ENCODE peak calls at places on chromosome X, in ten cellular contexts. H, I, R, Q, V, U, X, N, W and S are unnamed samples.

GRCh38 chrX:147476008-147476407 is 435.7 kb upstream of the FMR1 start:
- DNase-seq in R (no peak), U (no peak), N (no peak), I (no peak), V (peak), H (no peak), Q (no peak), X (no peak), W (no peak), S (no peak)

GRCh38 chrX:95823796-95824195 is 860.8 kb upstream of the DIAPH2 start:
- DNase-seq in R (no peak), I (no peak), X (no peak), Q (no peak), N (no peak), V (no peak), H (no peak), W (no peak), U (no peak), S (no peak)

GRCh38 chrX:125132274-125132673 is 187.4 kb upstream of the TEX13C start:
- DNase-seq in W (no peak), H (no peak), X (no peak), V (peak), R (no peak), I (no peak), Q (no peak), N (no peak), U (peak), S (no peak)

GRCh38 chrX:49258749-49259124 is 5.8 kb downstream of the FOXP3 start:
- DNase-seq in N (no peak), R (no peak), X (no peak), I (no peak), V (no peak), H (no peak), W (no peak), U (no peak), Q (no peak), S (no peak)

GRCh38 chrX:54357414-54358377 is at the start of gene WNK3:
- DNase-seq in R (peak), N (peak), U (no peak), V (peak), W (peak), H (peak), I (peak), Q (no peak), X (peak), S (peak)

GRCh38 chrX:42079968-42080367 is 156.6 kb upstream of the CASK start:
- DNase-seq in U (no peak), I (no peak), V (no peak), N (no peak), W (no peak), X (no peak), H (no peak), R (no peak), Q (no peak), S (no peak)

GRCh38 chrX:16785247-16786138 is 773 bp upstream of the TXLNG start:
- DNase-seq in I (peak), U (no peak), Q (no peak), H (no peak), V (no peak), R (peak), W (peak), X (peak), N (no peak), S (no peak)

GRCh38 chrX:111743316-111743715 is 62.3 kb downstream of the ALG13 start:
- DNase-seq in R (no peak), H (no peak), X (no peak), Q (no peak), U (no peak), I (no peak), N (no peak), V (no peak), W (no peak), S (no peak)

GRCh38 chrX:49992809-49993208 is 70.4 kb downstream of the CLCN5 start:
- DNase-seq in X (no peak), W (no peak), V (no peak), U (no peak), Q (no peak), R (no peak), H (no peak), N (no peak), I (no peak), S (no peak)

GRCh38 chrX:136261316-136261715 is 10.1 kb upstream of the MAP7D3 start:
- DNase-seq in H (no peak), Q (no peak), R (no peak), X (no peak), N (no peak), U (no peak), W (no peak), V (no peak), I (no peak), S (no peak)

GRCh38 chrX:29617276-29617675 is 598.1 kb upstream of the MAGEB2 start:
- DNase-seq in R (no peak), U (no peak), V (no peak), H (no peak), N (no peak), Q (peak), W (no peak), I (no peak), X (no peak), S (no peak)

GRCh38 chrX:45623266-45623665 is 422.6 kb upstream of the DIPK2B start:
- DNase-seq in V (no peak), H (no peak), W (no peak), U (no peak), I (no peak), R (no peak), Q (peak), X (no peak), N (no peak), S (peak)

GRCh38 chrX:11474576-11474975 is 181.4 kb downstream of the AMELX start:
- DNase-seq in U (no peak), H (no peak), X (no peak), I (no peak), Q (no peak), W (no peak), V (no peak), N (no peak), R (no peak), S (no peak)

GRCh38 chrX:109911046-109911445 is 91.9 kb upstream of the TMEM164 start:
- DNase-seq in W (no peak), V (no peak), H (no peak), X (no peak), I (no peak), R (no peak), U (no peak), Q (no peak), N (no peak), S (no peak)

GRCh38 chrX:46617906-46618305 is 44.3 kb downstream of the CHST7 start:
- DNase-seq in H (no peak), Q (no peak), V (no peak), W (no peak), I (no peak), R (no peak), U (no peak), N (no peak), X (no peak), S (no peak)